ENCODE peak calls at places on chromosomes 3 and 15, in nine cellular contexts. X is Peyer's patch, Z is A549, F is HCT116, A is heart left ventricle, O is ovary, Q is esophagus muscularis mucosa, B is right lobe of liver, C is uterus. K is an unnamed sample.

GRCh38 chr15:56736308-56736707 is 3.0 kb upstream of the ZNF280D start:
- DNase-seq in X (no peak), Z (peak), F (no peak), A (no peak), O (peak), Q (no peak), B (no peak), C (no peak), K (no peak)

GRCh38 chr3:14773691-14774128 is 45.1 kb upstream of the FGD5 start:
- DNase-seq in X (no peak), Z (no peak), F (no peak), A (no peak), O (peak), Q (peak), B (peak), C (peak), K (peak)

GRCh38 chr3:74410276-74410941 is 204.1 kb downstream of the CNTN3 start:
- DNase-seq in X (no peak), Z (no peak), F (no peak), A (no peak), O (no peak), Q (no peak), B (no peak), C (no peak), K (no peak)

GRCh38 chr3:110933786-110934415 is 137.7 kb upstream of the NECTIN3 start:
- DNase-seq in X (no peak), Z (peak), F (no peak), A (no peak), O (no peak), Q (no peak), B (no peak), C (no peak), K (no peak)

GRCh38 chr3:65170357-65171090 is 482.7 kb upstream of the ADAMTS9 start:
- DNase-seq in X (peak), Z (peak), F (no peak), A (peak), O (peak), Q (peak), B (peak), C (peak), K (peak)

GRCh38 chr3:185423178-185423577 is 60.2 kb downstream of the MAP3K13 start:
- DNase-seq in X (no peak), Z (peak), F (no peak), A (no peak), O (no peak), Q (no peak), B (no peak), C (no peak), K (no peak)

GRCh38 chr15:88800026-88800425 is 3.2 kb upstream of the ACAN start:
- DNase-seq in X (no peak), Z (peak), F (no peak), A (no peak), O (no peak), Q (no peak), B (no peak), C (no peak), K (no peak)

GRCh38 chr3:102398196-102398595 is 36.6 kb upstream of the ZPLD1 start:
- DNase-seq in X (no peak), Z (no peak), F (no peak), A (no peak), O (no peak), Q (no peak), B (no peak), C (no peak), K (no peak)

GRCh38 chr15:95603802-95604201 is 726.7 kb upstream of the NR2F2 start:
- DNase-seq in X (no peak), Z (no peak), F (no peak), A (no peak), O (no peak), Q (no peak), B (no peak), C (no peak), K (no peak)

GRCh38 chr15:85479071-85479647 is 98.8 kb downstream of the AKAP13 start:
- DNase-seq in X (no peak), Z (no peak), F (no peak), A (no peak), O (no peak), Q (no peak), B (no peak), C (no peak), K (no peak)

GRCh38 chr3:122021811-122022401 is at the start of gene ILDR1:
- DNase-seq in X (peak), Z (no peak), F (peak), A (no peak), O (no peak), Q (peak), B (peak), C (no peak), K (no peak)

GRCh38 chr3:20078194-20078709 is 38.0 kb downstream of the KAT2B start:
- DNase-seq in X (no peak), Z (no peak), F (no peak), A (no peak), O (no peak), Q (no peak), B (no peak), C (no peak), K (no peak)

GRCh38 chr3:11604139-11604895 is 39.4 kb downstream of the VGLL4 start:
- DNase-seq in X (no peak), Z (no peak), F (no peak), A (no peak), O (peak), Q (no peak), B (no peak), C (no peak), K (peak)
- H3K27ac ChIP-seq in X (peak), Z (no peak), F (no peak), A (peak), O (peak), Q (peak), B (no peak), C (peak), K (peak)

GRCh38 chr15:71449363-71449762 is 334.1 kb downstream of the THSD4 start:
- DNase-seq in X (no peak), Z (no peak), F (no peak), A (no peak), O (no peak), Q (no peak), B (no peak), C (no peak), K (no peak)

GRCh38 chr15:71448688-71449114 is 333.4 kb downstream of the THSD4 start:
- DNase-seq in X (no peak), Z (peak), F (peak), A (peak), O (peak), Q (no peak), B (no peak), C (peak), K (peak)

GRCh38 chr15:71444866-71445590 is 329.8 kb downstream of the THSD4 start:
- DNase-seq in X (no peak), Z (peak), F (no peak), A (no peak), O (no peak), Q (no peak), B (no peak), C (no peak), K (no peak)

GRCh38 chr15:71449956-71450355 is 334.7 kb downstream of the THSD4 start:
- DNase-seq in X (no peak), Z (no peak), F (no peak), A (no peak), O (no peak), Q (no peak), B (no peak), C (no peak), K (no peak)

DNA sequence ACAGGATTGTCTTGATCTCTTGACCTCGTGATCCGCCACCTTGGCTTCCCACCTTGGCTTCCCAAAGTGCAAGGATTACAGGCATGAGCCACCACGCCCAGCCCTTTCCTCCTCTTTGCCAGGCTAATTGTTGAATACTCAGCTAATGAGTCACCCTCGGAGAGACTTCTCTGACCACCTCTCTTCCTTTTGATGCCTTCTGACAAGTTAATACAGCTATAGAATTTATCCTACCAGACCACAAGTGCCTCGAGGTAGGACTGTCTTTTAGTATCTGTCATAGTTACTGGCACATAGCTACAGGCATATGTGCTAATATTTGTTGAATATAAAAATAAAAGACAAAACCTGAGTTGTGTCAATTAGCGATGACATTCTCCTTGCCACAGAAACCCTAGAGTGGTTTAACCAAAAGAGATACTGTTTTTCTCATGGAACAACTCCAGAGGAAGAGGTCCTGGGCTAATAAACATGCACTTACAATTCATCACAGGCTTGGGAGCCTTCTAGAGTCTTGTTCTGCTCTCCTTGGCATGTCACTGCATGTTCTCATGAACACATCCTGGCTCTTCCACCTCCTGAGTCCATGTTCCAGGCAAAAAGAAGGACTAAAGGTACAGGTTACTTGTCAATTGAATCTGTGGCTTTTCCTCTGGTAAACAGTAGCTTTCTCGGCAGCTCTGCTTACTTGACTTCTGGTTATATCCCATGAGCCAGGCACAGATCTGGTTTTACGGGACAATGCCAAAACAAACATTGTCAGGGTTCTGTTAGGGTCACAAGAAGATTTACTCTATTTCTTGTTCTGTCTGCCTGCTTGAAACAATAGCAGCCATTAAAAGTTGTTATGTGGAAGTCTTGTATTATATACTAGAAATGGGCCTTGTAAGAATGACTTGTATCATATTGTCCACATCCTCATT is 332.3 kb downstream of the THSD4 start:
- DNase-seq in X (no peak), Z (peak), F (peak), A (no peak), O (no peak), Q (no peak), B (no peak), C (no peak), K (no peak)
- TF ChIP-seq POLR2A in X (no peak), Z (no peak), F (no peak), A (no peak), O (no peak), Q (no peak), B (no peak), C (no peak), K (no peak)

DNA sequence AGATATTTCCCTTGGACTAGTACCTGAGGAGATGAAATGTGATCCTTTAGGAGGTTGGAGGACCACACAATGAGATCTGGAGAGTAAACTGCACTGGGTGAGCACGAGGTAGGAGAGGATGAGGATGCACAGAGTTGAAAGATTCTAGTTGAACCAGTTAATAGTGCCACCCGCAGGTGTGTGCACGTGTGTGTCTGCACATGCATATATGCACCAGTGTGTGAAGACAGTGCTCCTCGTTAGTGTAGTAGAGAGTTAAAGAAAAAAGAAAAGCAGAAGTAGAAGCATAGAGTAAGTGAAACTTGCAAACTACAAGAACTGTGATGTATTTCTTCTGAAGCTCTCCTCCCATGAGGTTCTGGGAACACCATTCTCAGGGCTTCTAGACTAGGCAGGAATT is 8.4 kb downstream of the MED12L start:
- DNase-seq in X (no peak), Z (no peak), F (no peak), A (no peak), O (no peak), Q (no peak), B (no peak), C (no peak), K (no peak)
- TF ChIP-seq CTCF in X (no peak), Z (no peak), F (no peak), A (no peak), O (no peak), Q (no peak), B (no peak), C (no peak), K (no peak)

GRCh38 chr3:42667523-42668402 is 14.3 kb downstream of the ZBTB47 start:
- DNase-seq in X (no peak), Z (no peak), F (no peak), A (no peak), O (no peak), Q (no peak), B (no peak), C (peak), K (no peak)

GRCh38 chr3:42666577-42666998 is 13.1 kb downstream of the ZBTB47 start:
- DNase-seq in X (no peak), Z (no peak), F (no peak), A (peak), O (no peak), Q (no peak), B (no peak), C (no peak), K (no peak)

GRCh38 chr3:42668403-42668740 is 14.9 kb downstream of the ZBTB47 start:
- DNase-seq in X (no peak), Z (no peak), F (no peak), A (no peak), O (no peak), Q (no peak), B (no peak), C (no peak), K (no peak)

GRCh38 chr3:42666022-42666421 is 12.5 kb downstream of the ZBTB47 start:
- DNase-seq in X (no peak), Z (no peak), F (no peak), A (no peak), O (no peak), Q (no peak), B (no peak), C (no peak), K (no peak)

DNA sequence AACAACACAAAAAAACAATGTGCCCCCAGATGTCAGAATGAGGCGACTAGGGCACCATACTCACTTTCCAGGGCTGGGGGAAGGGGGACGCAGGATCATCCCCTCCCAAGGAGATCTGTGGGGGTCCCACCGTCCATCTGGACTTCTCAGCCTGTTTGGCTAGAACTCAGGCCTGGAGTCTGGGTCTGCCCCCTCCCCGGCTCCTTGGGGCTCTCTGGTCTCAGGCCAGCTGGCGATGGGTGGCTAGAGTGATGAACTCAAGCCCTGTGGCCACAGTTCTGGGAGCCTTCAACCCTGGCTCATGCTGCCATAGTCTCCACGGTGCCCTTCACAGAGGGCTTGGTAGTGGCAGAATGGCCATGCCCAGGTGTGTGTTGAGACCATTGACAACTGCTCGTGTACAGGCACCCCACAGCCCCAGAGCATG is 13.6 kb downstream of the ZBTB47 start:
- DNase-seq in X (no peak), Z (no peak), F (no peak), A (no peak), O (no peak), Q (no peak), B (no peak), C (peak), K (no peak)
- H3K27ac ChIP-seq in X (no peak), Z (no peak), F (no peak), A (peak), O (peak), Q (no peak), B (no peak), C (no peak), K (no peak)

GRCh38 chr3:132421832-132422231 is 4.5 kb downstream of the DNAJC13 start:
- DNase-seq in X (no peak), Z (peak), F (no peak), A (no peak), O (no peak), Q (no peak), B (no peak), C (no peak), K (no peak)

GRCh38 chr3:132418916-132419315 is 1.6 kb downstream of the DNAJC13 start:
- DNase-seq in X (no peak), Z (no peak), F (no peak), A (no peak), O (no peak), Q (no peak), B (no peak), C (no peak), K (no peak)

GRCh38 chr3:132417695-132418520 is 606 bp downstream of the DNAJC13 start:
- DNase-seq in X (peak), Z (peak), F (no peak), A (peak), O (peak), Q (no peak), B (no peak), C (peak), K (peak)

GRCh38 chr3:132414841-132415240 is 2.5 kb upstream of the DNAJC13 start:
- DNase-seq in X (no peak), Z (no peak), F (no peak), A (no peak), O (no peak), Q (no peak), B (no peak), C (no peak), K (no peak)

DNA sequence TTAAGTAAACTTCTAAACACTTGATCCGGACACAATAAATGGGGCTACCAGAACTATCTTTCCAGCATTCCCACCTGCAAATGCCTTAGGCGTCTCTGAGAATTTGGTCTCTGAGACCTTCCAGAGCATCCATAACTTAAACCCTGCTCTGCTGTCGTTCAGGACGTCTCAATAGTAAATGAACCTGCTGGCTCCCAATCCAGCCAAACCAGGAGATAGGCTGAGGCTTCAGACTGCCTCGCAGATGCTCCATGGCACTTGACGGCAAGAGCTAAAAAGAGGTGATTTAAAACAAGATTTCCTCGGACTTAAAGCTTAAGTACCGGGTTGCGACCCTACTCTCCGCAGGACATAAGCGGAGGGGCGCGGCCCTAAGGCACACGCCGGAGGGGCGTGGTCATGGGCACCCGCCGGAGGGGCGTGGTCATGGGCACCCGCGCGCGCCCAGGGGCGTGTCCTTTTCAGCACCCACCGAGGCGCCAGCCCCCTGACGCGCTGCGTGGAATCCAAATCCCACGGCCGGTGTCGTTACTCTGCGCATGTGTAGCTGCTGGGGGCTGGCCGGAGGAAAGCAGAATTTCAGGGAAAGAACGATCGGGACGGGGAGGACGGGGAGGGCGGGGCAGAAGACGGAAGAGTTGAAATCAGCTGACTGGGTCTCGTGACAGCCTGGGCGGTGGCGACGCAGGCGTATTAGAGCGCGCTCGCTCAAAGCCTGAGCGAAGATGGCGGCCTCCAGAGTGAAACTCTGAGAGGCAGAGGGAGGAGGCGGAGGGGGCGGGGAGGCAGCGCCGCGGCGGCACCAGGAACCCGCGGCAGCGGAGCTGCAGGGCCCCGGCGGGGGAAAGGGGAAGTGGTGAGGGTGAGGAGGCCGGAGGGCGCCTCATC is at the start of gene DNAJC13:
- DNase-seq in X (peak), Z (peak), F (peak), A (peak), O (peak), Q (peak), B (peak), C (peak), K (peak)
- TF ChIP-seq POLR2A in X (peak), Z (peak), F (peak), A (peak), O (peak), Q (no peak), B (peak), C (peak), K (peak)

K was measured in testis.